ENCODE peak calls at places on chromosome 15, in eight cellular contexts. G, V, D, Y, Z, I, S and E are unnamed samples. For H3K4me1, the result is how much of the 10 kb centered on the place peaks cover.

GRCh38 chr15:69758810-69759410 is 306.3 kb downstream of the RPLP1 start:
- DNase-seq in G (no peak), V (peak), D (peak), Y (peak), Z (no peak), I (no peak), S (no peak), E (no peak)

GRCh38 chr15:89333959-89334509 is 590 bp downstream of the POLG start:
- DNase-seq in G (no peak), V (no peak), D (no peak), Y (no peak), Z (no peak), I (no peak), S (peak), E (no peak)

GRCh38 chr15:49044002-49044401 is 2.2 kb downstream of the SECISBP2L start:
- DNase-seq in G (no peak), V (no peak), D (no peak), Y (no peak), Z (no peak), I (no peak), S (no peak), E (no peak)

GRCh38 chr15:59685737-59686297 is 3.3 kb downstream of the BNIP2 start:
- DNase-seq in G (no peak), V (no peak), D (no peak), Y (no peak), Z (no peak), I (no peak), S (no peak), E (no peak)

GRCh38 chr15:33148129-33148850 is 46.2 kb downstream of the FMN1 start:
- DNase-seq in G (no peak), V (no peak), D (no peak), Y (peak), Z (no peak), I (no peak), S (no peak), E (no peak)

GRCh38 chr15:74960995-74961588 is 4.5 kb upstream of the RPP25 start:
- DNase-seq in G (no peak), V (no peak), D (no peak), Y (no peak), Z (no peak), I (no peak), S (no peak), E (no peak)

GRCh38 chr15:80969316-80969715 is 20.3 kb downstream of the MESD start:
- DNase-seq in G (no peak), V (no peak), D (no peak), Y (no peak), Z (no peak), I (no peak), S (no peak), E (no peak)

GRCh38 chr15:53591041-53591440 is 168.4 kb downstream of the WDR72 start:
- DNase-seq in G (peak), V (no peak), D (no peak), Y (no peak), Z (no peak), I (no peak), S (no peak), E (no peak)

GRCh38 chr15:27743638-27744037 is 355.5 kb downstream of the OCA2 start:
- DNase-seq in G (no peak), V (no peak), D (no peak), Y (no peak), Z (no peak), I (no peak), S (no peak), E (no peak)

GRCh38 chr15:48674876-48675275 is 29.4 kb upstream of the FBN1 start:
- DNase-seq in G (no peak), V (no peak), D (no peak), Y (no peak), Z (no peak), I (no peak), S (no peak), E (no peak)

GRCh38 chr15:65212097-65212496 is 824 bp upstream of the CILP start:
- DNase-seq in G (peak), V (no peak), D (no peak), Y (peak), Z (no peak), I (peak), S (no peak), E (no peak)

GRCh38 chr15:33551860-33552259 is 241.1 kb downstream of the RYR3 start:
- DNase-seq in G (no peak), V (no peak), D (no peak), Y (no peak), Z (no peak), I (no peak), S (no peak), E (no peak)

GRCh38 chr15:32819406-32819930 is 101.7 kb downstream of the GREM1 start:
- DNase-seq in G (no peak), V (no peak), D (no peak), Y (no peak), Z (no peak), I (no peak), S (no peak), E (no peak)

GRCh38 chr15:38930851-38931572 is 366.4 kb upstream of the RASGRP1 start:
- DNase-seq in G (no peak), V (no peak), D (no peak), Y (no peak), Z (no peak), I (no peak), S (no peak), E (no peak)

GRCh38 chr15:100426893-100427292 is 85.1 kb upstream of the ADAMTS17 start:
- DNase-seq in G (no peak), V (no peak), D (no peak), Y (no peak), Z (no peak), I (no peak), S (peak), E (peak)

GRCh38 chr15:50262533-50262932 is 3.0 kb downstream of the HDC start:
- DNase-seq in G (no peak), V (no peak), D (no peak), Y (peak), Z (no peak), I (no peak), S (no peak), E (no peak)

GRCh38 chr15:63870043-63870394 is 36.3 kb upstream of the HERC1 start:
- DNase-seq in G (no peak), V (no peak), D (no peak), Y (no peak), Z (no peak), I (no peak), S (no peak), E (no peak)

GRCh38 chr15:20345401-20345958 is 196.1 kb downstream of the GOLGA6L6 start:
- DNase-seq in G (peak), V (no peak), D (no peak), Y (no peak), Z (no peak), I (no peak), S (peak), E (peak)

GRCh38 chr15:65868546-65869126 is 655 bp upstream of the RAB11A start:
- DNase-seq in G (no peak), V (no peak), D (no peak), Y (no peak), Z (no peak), I (no peak), S (no peak), E (no peak)

GRCh38 chr15:48170981-48171380 is 7.1 kb downstream of the MYEF2 start:
- DNase-seq in G (no peak), V (no peak), D (no peak), Y (no peak), Z (no peak), I (no peak), S (no peak), E (no peak)

GRCh38 chr15:81548350-81549116 is 174.5 kb upstream of the TMC3 start:
- DNase-seq in G (no peak), V (no peak), D (no peak), Y (no peak), Z (no peak), I (no peak), S (no peak), E (no peak)

GRCh38 chr15:79164465-79164864 is 73.9 kb upstream of the RASGRF1 start:
- DNase-seq in G (no peak), V (no peak), D (no peak), Y (no peak), Z (no peak), I (no peak), S (no peak), E (no peak)

GRCh38 chr15:58678683-58679082 is 70.8 kb downstream of the ADAM10 start:
- DNase-seq in G (peak), V (no peak), D (no peak), Y (no peak), Z (no peak), I (no peak), S (no peak), E (no peak)
- H3K27ac ChIP-seq in G (no peak), V (no peak), D (no peak), Y (no peak), Z (no peak), I (no peak), S (no peak), E (no peak)

DNA sequence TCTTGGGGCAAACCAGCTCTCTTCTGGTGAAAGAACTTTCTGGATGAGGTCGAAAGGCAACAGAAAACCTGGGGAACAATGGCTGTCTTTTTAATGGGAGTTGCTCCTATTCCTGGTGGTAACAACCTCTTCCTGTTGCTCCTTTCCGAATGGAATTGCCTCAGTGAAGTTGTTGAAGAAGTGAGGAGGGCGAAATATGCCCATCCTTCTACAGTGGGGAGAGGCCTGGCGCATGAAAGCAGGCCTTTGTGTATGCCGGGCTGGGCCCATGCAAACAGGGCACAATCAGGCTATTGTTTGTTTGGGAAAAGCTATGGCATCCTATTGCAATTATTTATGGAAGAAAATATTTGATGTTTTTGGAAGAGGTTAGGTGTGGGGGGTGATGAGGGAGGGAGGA is 166.9 kb downstream of the IGF1R start:
- DNase-seq in G (no peak), V (no peak), D (no peak), Y (no peak), Z (no peak), I (no peak), S (no peak), E (no peak)
- H3K4me1 ChIP-seq in G (under half), V (under half), D (under half), Y (under half), Z (under half), I (under half), S (under half), E (under half)

GRCh38 chr15:62756995-62757360 is 285.6 kb upstream of the TPM1 start:
- DNase-seq in G (no peak), V (no peak), D (no peak), Y (no peak), Z (no peak), I (no peak), S (no peak), E (no peak)

GRCh38 chr15:62756326-62756994 is 286.1 kb upstream of the TPM1 start:
- DNase-seq in G (no peak), V (no peak), D (no peak), Y (no peak), Z (no peak), I (no peak), S (no peak), E (no peak)

GRCh38 chr15:62758952-62759349 is 283.6 kb upstream of the TPM1 start:
- DNase-seq in G (no peak), V (no peak), D (no peak), Y (no peak), Z (no peak), I (no peak), S (no peak), E (no peak)

GRCh38 chr15:62758126-62758951 is 284.2 kb upstream of the TPM1 start:
- DNase-seq in G (peak), V (peak), D (no peak), Y (no peak), Z (peak), I (no peak), S (peak), E (peak)

GRCh38 chr15:62757535-62757934 is 285.0 kb upstream of the TPM1 start:
- DNase-seq in G (no peak), V (no peak), D (no peak), Y (no peak), Z (no peak), I (no peak), S (no peak), E (no peak)
- H3K27ac ChIP-seq in G (peak), V (peak), D (no peak), Y (no peak), Z (peak), I (no peak), S (peak), E (peak)

GRCh38 chr15:52317022-52317421 is 21.4 kb upstream of the MYO5C start:
- DNase-seq in G (no peak), V (no peak), D (no peak), Y (no peak), Z (no peak), I (no peak), S (no peak), E (no peak)
- H3K4me1 ChIP-seq in G (under half), V (under half), D (under half), Y (under half), Z (under half), I (under half), S (under half), E (under half)

DNA sequence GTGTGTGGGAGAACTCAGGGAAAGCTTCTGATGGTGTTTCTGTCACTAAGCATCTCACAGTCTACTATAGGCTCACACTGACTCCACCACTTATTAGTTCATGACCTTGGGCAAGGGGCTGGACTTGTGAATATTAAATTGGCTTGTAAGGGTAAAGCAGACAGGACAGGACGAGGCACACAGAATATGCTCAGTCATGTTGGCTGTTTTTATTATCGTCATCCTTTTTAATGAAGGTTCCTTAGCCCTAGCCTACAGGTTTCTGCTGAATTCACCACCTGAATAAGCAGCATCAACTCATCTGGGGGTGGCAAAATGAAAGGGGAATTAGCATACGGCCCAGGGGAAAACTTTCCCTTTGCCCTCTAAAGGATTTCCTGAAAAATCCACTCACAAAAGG is 39.6 kb upstream of the LIPC start:
- DNase-seq in G (no peak), V (no peak), D (no peak), Y (no peak), Z (no peak), I (peak), S (no peak), E (no peak)
- H3K27ac ChIP-seq in G (peak), V (no peak), D (peak), Y (no peak), Z (peak), I (no peak), S (no peak), E (no peak)

GRCh38 chr15:44728576-44729393 is 7.5 kb upstream of the TRIM69 start:
- DNase-seq in G (peak), V (peak), D (peak), Y (peak), Z (peak), I (peak), S (peak), E (peak)
- H3K4me1 ChIP-seq in G (under half), V (half or more), D (under half), Y (half or more), Z (under half), I (under half), S (under half), E (under half)

GRCh38 chr15:83010709-83011270 is 649 bp downstream of the C15orf40 start:
- DNase-seq in G (peak), V (peak), D (peak), Y (peak), Z (peak), I (peak), S (peak), E (peak)
- H3K27ac ChIP-seq in G (peak), V (peak), D (peak), Y (peak), Z (peak), I (peak), S (peak), E (peak)